ENCODE peak calls at places on chromosomes 4 and X, in five cellular contexts. X is heart left ventricle, H is A549, V is prostate gland, W is sigmoid colon. Y is an unnamed sample. For H3K4me1, the result is how much of the 10 kb centered on the place peaks cover.

GRCh38 chrX:65668362-65669310 is 1.2 kb downstream of the MSN start:
- DNase-seq in X (peak), H (peak), V (peak), W (peak), Y (peak)

GRCh38 chr4:82851902-82852750 is 38.8 kb downstream of the SEC31A start:
- DNase-seq in X (no peak), H (peak), V (no peak), W (no peak), Y (no peak)

GRCh38 chr4:157217708-157218107 is 2.8 kb upstream of the GRIA2 start:
- DNase-seq in X (no peak), H (peak), V (no peak), W (no peak), Y (no peak)

GRCh38 chr4:184331155-184331995 is 113.7 kb upstream of the ENPP6 start:
- DNase-seq in X (no peak), H (no peak), V (peak), W (no peak), Y (peak)

GRCh38 chr4:139763668-139764067 is 98.0 kb downstream of the MGST2 start:
- DNase-seq in X (no peak), H (no peak), V (peak), W (no peak), Y (no peak)

GRCh38 chr4:78603384-78603783 is 51.8 kb downstream of the ANXA3 start:
- DNase-seq in X (no peak), H (no peak), V (no peak), W (no peak), Y (no peak)

GRCh38 chr4:73053076-73053475 is 16.4 kb downstream of the COX18 start:
- DNase-seq in X (no peak), H (no peak), V (no peak), W (no peak), Y (no peak)

GRCh38 chr4:182555997-182556418 is 312.8 kb downstream of the TENM3 start:
- DNase-seq in X (no peak), H (no peak), V (no peak), W (no peak), Y (no peak)

GRCh38 chr4:182486895-182487294 is 243.7 kb downstream of the TENM3 start:
- DNase-seq in X (no peak), H (no peak), V (no peak), W (no peak), Y (no peak)

GRCh38 chrX:26788402-26788998 is 572.5 kb downstream of the MAGEB5 start:
- DNase-seq in X (no peak), H (no peak), V (no peak), W (no peak), Y (no peak)

GRCh38 chr4:59200992-59201391 is 1999.1 kb upstream of the ADGRL3 start:
- DNase-seq in X (no peak), H (no peak), V (no peak), W (no peak), Y (no peak)

GRCh38 chr4:76781698-76782595 is 116.0 kb downstream of the SOWAHB start:
- DNase-seq in X (no peak), H (peak), V (peak), W (no peak), Y (no peak)

GRCh38 chrX:55026143-55026542 is 4.6 kb downstream of the ALAS2 start:
- DNase-seq in X (no peak), H (no peak), V (no peak), W (no peak), Y (no peak)

GRCh38 chrX:112536544-112536943 is 143.2 kb downstream of the LHFPL1 start:
- DNase-seq in X (no peak), H (no peak), V (no peak), W (no peak), Y (no peak)

GRCh38 chrX:117327306-117327705 is 789.3 kb downstream of the KLHL13 start:
- DNase-seq in X (no peak), H (no peak), V (no peak), W (no peak), Y (no peak)

GRCh38 chr4:162959056-162959455 is 207.6 kb downstream of the NAF1 start:
- DNase-seq in X (no peak), H (peak), V (no peak), W (no peak), Y (no peak)

GRCh38 chr4:181661090-181661489 is 582.1 kb upstream of the TENM3 start:
- DNase-seq in X (no peak), H (no peak), V (no peak), W (no peak), Y (no peak)

GRCh38 chrX:130030826-130031225 is 48.4 kb downstream of the BCORL1 start:
- DNase-seq in X (no peak), H (no peak), V (no peak), W (no peak), Y (no peak)

GRCh38 chr4:153661215-153661822 is 22.8 kb upstream of the TLR2 start:
- DNase-seq in X (no peak), H (no peak), V (no peak), W (no peak), Y (no peak)

GRCh38 chr4:158750379-158750778 is 18.4 kb upstream of the FNIP2 start:
- DNase-seq in X (no peak), H (no peak), V (no peak), W (no peak), Y (no peak)

GRCh38 chrX:11600578-11600977 is 65.1 kb downstream of the ARHGAP6 start:
- DNase-seq in X (no peak), H (no peak), V (no peak), W (no peak), Y (no peak)

DNA sequence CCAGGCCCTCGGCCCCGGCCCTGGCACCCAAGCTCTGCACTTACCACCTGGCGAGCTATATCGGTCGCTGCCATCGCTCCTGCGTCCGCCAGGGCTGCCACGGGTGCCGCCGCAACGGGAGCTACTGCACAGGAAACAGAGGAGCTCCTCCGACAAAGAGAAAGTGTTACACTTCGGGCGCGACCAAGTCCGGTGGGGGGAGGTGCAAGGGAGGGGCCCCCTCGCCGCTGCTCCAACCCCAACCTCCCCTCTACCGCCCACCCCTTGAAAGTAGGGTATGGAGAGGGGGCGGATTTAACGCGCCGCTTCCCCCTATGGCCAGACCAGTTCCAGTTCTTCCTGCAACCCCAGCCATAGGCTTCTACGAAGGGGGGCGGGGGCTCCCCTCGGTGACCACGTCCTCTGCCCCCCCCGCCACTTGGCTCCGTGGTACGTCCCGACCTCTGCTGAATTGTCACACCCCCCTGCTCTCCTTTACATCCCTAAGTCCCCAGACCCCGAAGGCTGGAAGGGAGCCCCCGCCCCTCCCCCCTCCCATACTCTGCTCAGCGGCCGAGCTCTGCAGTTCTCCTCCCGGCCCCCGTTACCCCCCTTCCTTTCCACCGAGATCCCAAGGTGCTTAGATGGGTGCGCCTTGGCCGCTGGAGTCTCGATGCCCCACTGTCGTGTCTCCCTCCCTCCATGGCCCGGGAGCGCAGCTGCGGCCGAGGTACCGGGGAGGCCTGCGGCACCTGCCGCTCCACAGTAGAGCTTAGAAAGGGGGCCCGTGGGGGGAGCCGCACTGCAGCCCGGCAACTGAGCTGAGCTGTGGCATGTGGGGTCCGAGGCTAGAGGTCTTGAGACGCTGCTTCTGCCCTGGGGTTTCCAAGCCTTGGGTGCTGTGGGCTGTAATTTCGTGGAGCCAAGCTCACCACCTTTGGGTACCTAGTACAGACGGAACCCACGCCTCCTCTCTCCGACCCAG is at the start of gene SEPTIN6:
- DNase-seq in X (peak), H (peak), V (peak), W (peak), Y (no peak)
- TF ChIP-seq POLR2A in X (no peak), H (peak), V (peak), W (peak), Y (peak)

GRCh38 chr4:113522433-113522832 is 239.1 kb downstream of the CAMK2D start:
- DNase-seq in X (no peak), H (no peak), V (no peak), W (no peak), Y (no peak)
- H3K4me1 ChIP-seq in X (under half), H (under half), V (under half), W (under half), Y (under half)

GRCh38 chrX:154370882-154371770 is 3.3 kb downstream of the FLNA start:
- DNase-seq in X (peak), H (peak), V (peak), W (peak), Y (peak)
- TF ChIP-seq POLR2A in X (peak), H (peak), V (peak), W (peak), Y (peak)

GRCh38 chr4:147815741-147816140 is 83.9 kb downstream of the ARHGAP10 start:
- DNase-seq in X (no peak), H (no peak), V (no peak), W (no peak), Y (no peak)
- H3K4me1 ChIP-seq in X (half or more), H (under half), V (under half), W (half or more), Y (half or more)

GRCh38 chr4:152346979-152347378 is 188.9 kb downstream of the FBXW7 start:
- DNase-seq in X (no peak), H (no peak), V (no peak), W (no peak), Y (no peak)
- TF ChIP-seq POLR2A in X (no peak), H (no peak), V (no peak), W (no peak), Y (no peak)

GRCh38 chr4:87005690-87006461 is 71.1 kb downstream of the AFF1 start:
- DNase-seq in X (no peak), H (no peak), V (peak), W (no peak), Y (peak)
- H3K4me1 ChIP-seq in X (under half), H (under half), V (under half), W (under half), Y (half or more)

DNA sequence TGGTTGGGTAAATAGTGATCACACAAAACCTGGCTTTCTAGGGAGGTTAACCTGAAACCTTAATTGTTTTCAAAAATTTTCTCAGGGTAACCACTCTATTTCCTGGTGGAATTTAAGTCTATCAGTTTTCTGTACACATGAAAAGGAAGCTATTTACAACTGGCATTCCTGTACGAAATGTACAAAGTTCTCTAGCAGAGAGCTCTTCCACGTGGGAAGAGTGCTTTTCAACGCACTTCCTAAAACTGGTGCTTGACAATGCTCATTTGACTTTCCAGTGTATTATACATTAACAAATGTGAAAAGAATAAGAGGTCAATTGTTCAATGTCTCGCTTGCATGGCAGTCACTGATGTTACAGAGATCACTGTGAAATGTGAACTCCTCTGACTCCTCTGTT is 2.8 kb upstream of the SOD3 start:
- DNase-seq in X (no peak), H (no peak), V (no peak), W (no peak), Y (no peak)
- TF ChIP-seq POLR2A in X (no peak), H (no peak), V (no peak), W (no peak), Y (no peak)

Y was measured in gastrocnemius medialis.